ENCODE peak calls at places on chromosomes 7 and 10, in six cellular contexts. K, Y, F, G, A and J are unnamed samples. For H3K4me1, the result is how much of the 10 kb centered on the place peaks cover.

GRCh38 chr10:131201741-131202515 is 109.6 kb downstream of the TCERG1L start:
- DNase-seq in K (no peak), Y (peak), F (peak), G (no peak), A (no peak), J (no peak)

GRCh38 chr7:133513608-133514007 is 260.7 kb downstream of the EXOC4 start:
- DNase-seq in K (no peak), Y (no peak), F (no peak), G (no peak), A (no peak), J (no peak)

GRCh38 chr10:7406712-7407333 is 4.0 kb downstream of the SFMBT2 start:
- DNase-seq in K (no peak), Y (peak), F (no peak), G (no peak), A (peak), J (no peak)

GRCh38 chr7:65746398-65746669 is 126.5 kb upstream of the VKORC1L1 start:
- DNase-seq in K (no peak), Y (no peak), F (no peak), G (peak), A (no peak), J (no peak)

GRCh38 chr10:94851263-94851662 is 87.2 kb upstream of the CYP2C9 start:
- DNase-seq in K (no peak), Y (no peak), F (no peak), G (no peak), A (no peak), J (no peak)

GRCh38 chr7:106285801-106286492 is 1.2 kb upstream of the NAMPT start:
- DNase-seq in K (peak), Y (no peak), F (no peak), G (no peak), A (no peak), J (no peak)

GRCh38 chr10:132054564-132054963 is 11.2 kb upstream of the JAKMIP3 start:
- DNase-seq in K (no peak), Y (no peak), F (no peak), G (no peak), A (no peak), J (no peak)

GRCh38 chr7:111290982-111291381 is 200.1 kb downstream of the LRRN3 start:
- DNase-seq in K (no peak), Y (no peak), F (no peak), G (no peak), A (no peak), J (no peak)

GRCh38 chr7:45691155-45691656 is 117.0 kb downstream of the ADCY1 start:
- DNase-seq in K (no peak), Y (no peak), F (no peak), G (peak), A (no peak), J (no peak)

GRCh38 chr10:79266543-79267312 is 80.5 kb upstream of the PPIF start:
- DNase-seq in K (peak), Y (no peak), F (no peak), G (no peak), A (peak), J (peak)

GRCh38 chr7:103658055-103659010 is 212.3 kb upstream of the SLC26A5 start:
- DNase-seq in K (no peak), Y (no peak), F (no peak), G (no peak), A (no peak), J (no peak)

GRCh38 chr7:121515651-121516401 is 119.7 kb upstream of the FAM3C start:
- DNase-seq in K (no peak), Y (no peak), F (no peak), G (no peak), A (no peak), J (no peak)

GRCh38 chr10:5550621-5551530 is 26.1 kb downstream of the CALML3 start:
- DNase-seq in K (no peak), Y (peak), F (peak), G (no peak), A (no peak), J (no peak)

GRCh38 chr10:123327450-123327849 is 173.2 kb downstream of the BUB3 start:
- DNase-seq in K (peak), Y (no peak), F (no peak), G (no peak), A (no peak), J (no peak)

GRCh38 chr7:153858335-153858734 is 193.9 kb upstream of the DPP6 start:
- DNase-seq in K (no peak), Y (no peak), F (no peak), G (no peak), A (no peak), J (no peak)

GRCh38 chr7:119037941-119038340 is 813.4 kb downstream of the ANKRD7 start:
- DNase-seq in K (no peak), Y (no peak), F (no peak), G (no peak), A (no peak), J (no peak)

GRCh38 chr10:129274928-129275474 is 192.0 kb upstream of the MGMT start:
- DNase-seq in K (no peak), Y (no peak), F (no peak), G (no peak), A (no peak), J (no peak)

GRCh38 chr7:12386237-12386839 is 17.3 kb downstream of the VWDE start:
- DNase-seq in K (no peak), Y (no peak), F (no peak), G (no peak), A (no peak), J (no peak)

GRCh38 chr10:131692176-131692575 is 208.6 kb upstream of the PPP2R2D start:
- DNase-seq in K (no peak), Y (no peak), F (no peak), G (no peak), A (no peak), J (no peak)

GRCh38 chr7:20601121-20601520 is 14.3 kb upstream of the ABCB5 start:
- DNase-seq in K (no peak), Y (no peak), F (no peak), G (no peak), A (no peak), J (no peak)

GRCh38 chr10:75801121-75801520 is 369.7 kb downstream of the LRMDA start:
- DNase-seq in K (no peak), Y (no peak), F (no peak), G (no peak), A (no peak), J (no peak)
- TF ChIP-seq POLR2A in K (no peak), Y (no peak), F (no peak), G (no peak), A (no peak), J (no peak)

DNA sequence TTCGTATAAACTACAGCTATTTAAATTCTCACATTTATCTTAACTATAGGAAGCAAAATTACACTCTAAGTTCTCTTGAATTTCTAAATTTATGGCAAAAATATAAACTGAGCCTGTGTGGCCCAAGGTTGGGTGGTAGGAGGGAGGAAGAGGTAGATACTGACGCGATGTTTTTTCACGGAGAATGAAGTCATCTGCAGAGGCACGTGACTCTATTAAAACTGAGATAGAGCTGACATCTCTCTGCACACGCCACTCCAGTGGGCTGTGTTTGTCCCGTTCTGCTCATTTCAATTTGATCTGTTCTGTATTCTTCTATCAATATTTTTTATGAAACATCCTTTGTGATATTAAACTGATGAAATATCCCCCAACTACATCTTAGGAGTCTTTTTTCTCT is 286.8 kb downstream of the DNAJB6 start:
- DNase-seq in K (no peak), Y (no peak), F (no peak), G (no peak), A (no peak), J (no peak)
- H3K4me1 ChIP-seq in K (under half), Y (under half), F (under half), G (under half), A (under half), J (under half)

GRCh38 chr7:107971613-107972012 is 31.3 kb downstream of the LAMB1 start:
- DNase-seq in K (no peak), Y (no peak), F (no peak), G (no peak), A (no peak), J (no peak)

GRCh38 chr7:107972986-107973385 is 30.0 kb downstream of the LAMB1 start:
- DNase-seq in K (no peak), Y (no peak), F (no peak), G (no peak), A (no peak), J (no peak)

GRCh38 chr7:107971100-107971499 is 31.9 kb downstream of the LAMB1 start:
- DNase-seq in K (no peak), Y (no peak), F (no peak), G (no peak), A (no peak), J (no peak)

GRCh38 chr7:107973861-107974260 is 29.1 kb downstream of the LAMB1 start:
- DNase-seq in K (no peak), Y (no peak), F (no peak), G (no peak), A (no peak), J (no peak)

DNA sequence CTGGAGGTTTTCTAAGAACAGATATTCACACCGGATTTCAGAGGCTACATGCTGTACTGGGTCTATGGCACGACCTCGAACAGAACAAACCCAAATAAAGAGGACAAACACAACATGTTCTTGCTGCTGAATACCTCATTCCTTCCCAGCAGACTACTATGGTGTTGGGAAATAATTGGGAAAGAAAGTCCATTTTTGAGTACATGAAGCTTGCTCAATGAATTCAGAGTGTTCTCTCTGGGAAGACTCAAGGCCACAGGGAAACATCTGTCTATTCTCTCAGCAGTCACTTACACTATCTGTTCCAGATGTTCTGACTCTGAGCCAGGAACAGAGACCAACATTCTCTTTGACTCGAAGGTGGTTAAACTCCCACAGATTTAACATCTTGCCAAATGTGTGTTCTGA is 30.9 kb downstream of the LAMB1 start:
- DNase-seq in K (no peak), Y (no peak), F (no peak), G (no peak), A (no peak), J (peak)
- H3K4me3 ChIP-seq in K (no peak), Y (no peak), F (no peak), G (no peak), A (no peak), J (no peak)

GRCh38 chr10:35336084-35336831 is at the start of gene CCNY:
- DNase-seq in K (no peak), Y (peak), F (peak), G (peak), A (peak), J (peak)
- TF ChIP-seq POLR2A in K (peak), Y (peak), F (no peak), G (peak), A (peak), J (peak)